ENCODE peak calls at places on chromosomes 13 and 19, in five cellular contexts. M is left ventricle myocardium inferior, F is right cardiac atrium, J is thoracic aorta, Y is fibroblast of lung. W is an unnamed sample. For H3K4me1, the result is how much of the 10 kb centered on the place peaks cover.

GRCh38 chr13:110648155-110648819 is 32.9 kb downstream of the NAXD start:
- DNase-seq in M (no peak), F (no peak), J (no peak), Y (no peak), W (no peak)

GRCh38 chr13:20351279-20352022 is 119.3 kb upstream of the GJB6 start:
- DNase-seq in M (no peak), F (no peak), J (no peak), Y (peak), W (no peak)

GRCh38 chr13:51856027-51856736 is 5.6 kb upstream of the CCDC70 start:
- DNase-seq in M (no peak), F (no peak), J (no peak), Y (no peak), W (no peak)

GRCh38 chr19:29535432-29535831 is 9.6 kb downstream of the VSTM2B start:
- DNase-seq in M (no peak), F (no peak), J (no peak), Y (no peak), W (no peak)

GRCh38 chr13:42305503-42305902 is 33.6 kb downstream of the AKAP11 start:
- DNase-seq in M (no peak), F (no peak), J (no peak), Y (no peak), W (no peak)

GRCh38 chr13:82739881-82740280 is 1142.4 kb downstream of the SLITRK1 start:
- DNase-seq in M (no peak), F (no peak), J (no peak), Y (no peak), W (no peak)

GRCh38 chr13:54361460-54361859 is 1332.8 kb downstream of the OLFM4 start:
- DNase-seq in M (no peak), F (no peak), J (no peak), Y (no peak), W (no peak)

GRCh38 chr13:51643114-51643881 is 59.0 kb downstream of the WDFY2 start:
- DNase-seq in M (no peak), F (no peak), J (no peak), Y (peak), W (peak)

GRCh38 chr19:4506449-4507149 is 11.7 kb downstream of the PLIN4 start:
- DNase-seq in M (no peak), F (no peak), J (no peak), Y (peak), W (no peak)

GRCh38 chr13:32881074-32881791 is 135.0 kb upstream of the KL start:
- DNase-seq in M (no peak), F (no peak), J (no peak), Y (peak), W (peak)

GRCh38 chr13:111219306-111219705 is 101.1 kb upstream of the TEX29 start:
- DNase-seq in M (peak), F (peak), J (no peak), Y (peak), W (no peak)

GRCh38 chr19:1648156-1648925 is 4.1 kb downstream of the TCF3 start:
- DNase-seq in M (no peak), F (no peak), J (no peak), Y (no peak), W (no peak)

GRCh38 chr19:29687897-29688728 is 22.9 kb downstream of the PLEKHF1 start:
- DNase-seq in M (no peak), F (peak), J (no peak), Y (peak), W (no peak)

GRCh38 chr13:34345601-34345939 is 527.6 kb downstream of the RFC3 start:
- DNase-seq in M (no peak), F (no peak), J (no peak), Y (no peak), W (no peak)

GRCh38 chr13:26325876-26326275 is 71.9 kb downstream of the CDK8 start:
- DNase-seq in M (no peak), F (no peak), J (no peak), Y (peak), W (no peak)

GRCh38 chr19:12733369-12733896 is 1.1 kb downstream of the TRIR start:
- DNase-seq in M (no peak), F (no peak), J (no peak), Y (peak), W (peak)

GRCh38 chr13:112065867-112066623 is 904 bp upstream of the SOX1 start:
- DNase-seq in M (no peak), F (no peak), J (no peak), Y (no peak), W (peak)

GRCh38 chr13:113065406-113066141 is 40.0 kb upstream of the F7 start:
- DNase-seq in M (no peak), F (no peak), J (no peak), Y (peak), W (no peak)

GRCh38 chr13:42946927-42947326 is 45.1 kb downstream of the EPSTI1 start:
- DNase-seq in M (no peak), F (no peak), J (no peak), Y (peak), W (no peak)

GRCh38 chr19:35828694-35829301 is 16.2 kb upstream of the PRODH2 start:
- DNase-seq in M (peak), F (peak), J (no peak), Y (peak), W (peak)

GRCh38 chr13:28613562-28613961 is 45.4 kb upstream of the POMP start:
- DNase-seq in M (no peak), F (no peak), J (no peak), Y (no peak), W (no peak)

GRCh38 chr19:17339088-17339741 is 1.9 kb downstream of the GTPBP3 start:
- DNase-seq in M (no peak), F (peak), J (no peak), Y (no peak), W (peak)

GRCh38 chr13:83831796-83832195 is 50.5 kb downstream of the SLITRK1 start:
- DNase-seq in M (no peak), F (no peak), J (no peak), Y (no peak), W (no peak)

GRCh38 chr13:65631078-65631477 is 1599.1 kb downstream of the PCDH9 start:
- DNase-seq in M (no peak), F (no peak), J (no peak), Y (no peak), W (no peak)

GRCh38 chr13:73657821-73658540 is 476.2 kb downstream of the KLF12 start:
- DNase-seq in M (peak), F (peak), J (peak), Y (peak), W (peak)

GRCh38 chr13:99663185-99663825 is 162.0 kb downstream of the TM9SF2 start:
- DNase-seq in M (no peak), F (no peak), J (no peak), Y (no peak), W (no peak)

GRCh38 chr19:10553087-10553667 is 9.5 kb downstream of the ATG4D start:
- DNase-seq in M (no peak), F (no peak), J (no peak), Y (no peak), W (no peak)

GRCh38 chr13:46866150-46866549 is 30.7 kb downstream of the HTR2A start:
- DNase-seq in M (no peak), F (peak), J (no peak), Y (peak), W (peak)

GRCh38 chr19:13796301-13797057 is 1.2 kb downstream of the ZSWIM4 start:
- DNase-seq in M (peak), F (peak), J (peak), Y (peak), W (no peak)

GRCh38 chr13:32309812-32310706 is 5.1 kb downstream of the ZAR1L start:
- DNase-seq in M (no peak), F (no peak), J (no peak), Y (peak), W (peak)

GRCh38 chr13:67224148-67224846 is 5.8 kb downstream of the PCDH9 start:
- DNase-seq in M (peak), F (peak), J (peak), Y (peak), W (peak)

DNA sequence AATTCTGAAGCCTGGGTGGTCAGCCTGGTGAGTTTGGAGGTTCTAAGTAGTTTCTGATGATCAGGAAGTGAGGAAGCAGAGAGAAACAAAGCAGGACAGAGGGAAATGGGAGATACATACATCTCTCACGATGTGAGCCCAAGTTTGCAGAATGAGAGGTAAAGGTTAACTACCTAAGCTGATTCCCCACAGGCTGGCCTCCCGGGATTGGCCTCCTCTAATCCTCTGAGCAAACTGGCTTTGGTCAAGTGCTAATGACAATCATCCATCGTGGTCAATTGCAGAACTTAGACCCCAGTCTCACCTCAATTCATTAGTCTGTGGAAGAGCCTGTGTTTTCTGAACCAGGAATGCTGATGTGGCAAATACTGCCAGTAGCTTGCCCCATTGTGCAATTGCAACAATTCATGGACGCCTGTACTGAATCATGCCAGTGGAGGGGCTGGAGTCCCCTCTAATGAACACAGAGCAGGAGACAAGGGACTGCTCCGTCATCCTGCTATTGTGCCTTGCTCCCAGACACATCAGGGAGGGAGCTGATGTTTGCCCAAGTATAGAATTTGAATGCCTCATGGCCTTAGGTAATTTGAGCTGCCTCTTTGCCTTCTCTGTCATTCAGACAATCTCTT is 1256.6 kb downstream of the EFNB2 start:
- DNase-seq in M (no peak), F (no peak), J (no peak), Y (no peak), W (no peak)
- H3K4me1 ChIP-seq in M (under half), F (under half), J (under half), Y (under half), W (under half)

DNA sequence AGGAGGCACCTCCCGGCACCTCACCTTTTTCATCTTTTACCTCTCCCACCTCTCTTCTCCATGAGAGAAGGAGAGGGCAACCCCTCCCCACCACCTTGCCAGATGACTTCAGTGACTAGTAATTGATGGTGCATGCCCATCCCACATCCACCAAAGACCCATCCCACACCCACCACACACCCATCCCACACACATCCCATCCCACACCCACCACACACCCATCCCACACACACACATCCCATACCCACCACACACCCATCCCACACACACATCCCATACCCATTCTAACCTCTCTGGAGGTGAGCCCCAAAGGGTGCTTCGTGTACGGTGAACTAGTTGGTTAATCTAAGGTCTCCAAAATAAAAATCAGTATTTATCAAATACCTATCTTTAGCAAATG is 44.7 kb downstream of the STK24 start:
- DNase-seq in M (no peak), F (no peak), J (no peak), Y (no peak), W (no peak)
- H3K4me1 ChIP-seq in M (half or more), F (under half), J (under half), Y (under half), W (under half)

DNA sequence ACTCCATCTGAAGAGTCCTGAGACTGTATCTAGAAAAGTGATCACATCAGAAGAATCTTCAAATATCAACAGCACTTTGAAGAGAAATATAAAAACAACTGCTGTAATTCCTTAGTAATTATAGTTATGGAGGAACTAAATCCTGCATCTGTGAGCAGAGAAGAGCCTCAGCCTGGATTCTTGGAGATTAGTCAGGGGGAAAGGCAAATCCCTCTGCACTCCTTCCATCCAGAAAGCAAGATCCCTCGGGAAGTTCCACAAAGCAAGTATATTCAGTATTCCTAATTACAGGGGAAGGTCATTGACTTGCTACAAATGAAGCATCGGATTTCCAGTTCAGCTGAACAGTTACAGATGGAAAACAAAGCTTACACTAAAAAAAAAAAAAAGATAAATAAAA is 256.6 kb upstream of the IPO5 start:
- DNase-seq in M (no peak), F (no peak), J (no peak), Y (no peak), W (no peak)
- H3K4me1 ChIP-seq in M (under half), F (under half), J (under half), Y (under half), W (under half)

DNA sequence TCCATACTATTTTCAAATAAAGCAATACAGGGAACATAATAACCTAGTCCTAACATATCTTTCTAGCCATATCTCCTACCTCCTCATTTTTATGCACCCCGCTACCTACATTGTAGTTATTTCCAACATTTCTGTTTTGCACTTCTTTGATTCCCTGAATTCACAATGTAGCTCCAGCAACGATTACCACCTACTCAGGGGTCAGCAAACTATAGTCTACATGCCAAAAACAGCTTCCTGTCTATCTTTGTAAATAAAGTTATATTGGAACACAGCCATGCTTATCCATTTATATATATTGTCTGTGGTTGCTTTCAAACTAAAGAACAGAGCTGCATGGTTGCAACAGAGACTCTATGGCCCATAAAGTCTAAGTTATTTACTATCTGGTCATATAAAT is 16.7 kb downstream of the MYCBP2 start:
- DNase-seq in M (no peak), F (no peak), J (no peak), Y (no peak), W (peak)
- H3K4me1 ChIP-seq in M (half or more), F (under half), J (half or more), Y (under half), W (under half)

DNA sequence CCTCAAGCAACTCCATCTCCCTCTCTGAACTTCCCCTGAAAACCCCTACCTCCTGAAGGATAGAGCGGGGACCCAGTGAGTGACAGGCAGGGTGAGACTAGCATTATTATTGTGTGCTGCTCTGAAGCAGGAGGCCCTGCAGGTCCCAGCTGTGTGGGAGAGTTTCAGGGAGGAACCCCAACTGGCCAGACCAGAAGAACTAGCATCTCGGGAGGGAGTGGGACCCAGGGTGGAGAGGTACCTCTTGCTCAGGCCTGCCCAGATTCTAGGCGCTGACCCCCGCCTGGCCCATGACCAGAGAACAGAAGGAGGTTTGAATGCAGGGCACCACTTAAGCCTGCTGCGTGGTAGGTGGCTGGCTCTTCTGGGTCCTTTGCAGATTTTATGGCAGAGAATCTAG is 5.7 kb upstream of the LYPD3 start:
- DNase-seq in M (no peak), F (no peak), J (no peak), Y (no peak), W (no peak)
- H3K4me1 ChIP-seq in M (under half), F (under half), J (under half), Y (under half), W (under half)

GRCh38 chr19:377801-378581 is 31.0 kb downstream of the C2CD4C start:
- DNase-seq in M (no peak), F (no peak), J (no peak), Y (no peak), W (no peak)
- H3K4me1 ChIP-seq in M (under half), F (under half), J (under half), Y (under half), W (under half)

GRCh38 chr19:49120868-49121267 is 1.5 kb downstream of the PPFIA3 start:
- DNase-seq in M (no peak), F (no peak), J (no peak), Y (no peak), W (no peak)

GRCh38 chr19:49118565-49119410 is at the start of gene C19orf73:
- DNase-seq in M (peak), F (peak), J (peak), Y (peak), W (peak)

GRCh38 chr19:49117677-49118564 is 1.0 kb downstream of the C19orf73 start:
- DNase-seq in M (peak), F (peak), J (no peak), Y (no peak), W (no peak)

GRCh38 chr19:49119411-49120324 is at the start of gene PPFIA3:
- DNase-seq in M (peak), F (peak), J (no peak), Y (peak), W (peak)

DNA sequence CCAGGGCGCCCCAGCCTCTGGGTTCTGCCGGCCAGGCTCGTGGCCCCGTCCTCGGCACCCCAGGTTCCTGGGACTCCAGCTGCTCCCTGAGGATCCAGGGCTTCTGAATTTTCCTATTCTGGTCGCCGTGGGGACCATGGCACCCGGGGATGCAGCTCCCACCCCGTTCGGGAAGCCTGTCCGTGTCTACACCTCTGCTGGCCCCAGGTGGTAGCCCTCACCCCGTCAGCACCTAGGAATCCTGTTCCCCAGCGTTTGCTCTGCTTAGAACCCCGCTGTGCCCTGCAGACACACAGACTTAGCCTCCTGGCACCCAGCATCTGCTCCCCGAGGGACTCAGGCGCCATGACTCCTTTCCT is 960 bp downstream of the PPFIA3 start:
- DNase-seq in M (no peak), F (no peak), J (no peak), Y (no peak), W (no peak)
- H3K4me1 ChIP-seq in M (under half), F (under half), J (under half), Y (under half), W (under half)

DNA sequence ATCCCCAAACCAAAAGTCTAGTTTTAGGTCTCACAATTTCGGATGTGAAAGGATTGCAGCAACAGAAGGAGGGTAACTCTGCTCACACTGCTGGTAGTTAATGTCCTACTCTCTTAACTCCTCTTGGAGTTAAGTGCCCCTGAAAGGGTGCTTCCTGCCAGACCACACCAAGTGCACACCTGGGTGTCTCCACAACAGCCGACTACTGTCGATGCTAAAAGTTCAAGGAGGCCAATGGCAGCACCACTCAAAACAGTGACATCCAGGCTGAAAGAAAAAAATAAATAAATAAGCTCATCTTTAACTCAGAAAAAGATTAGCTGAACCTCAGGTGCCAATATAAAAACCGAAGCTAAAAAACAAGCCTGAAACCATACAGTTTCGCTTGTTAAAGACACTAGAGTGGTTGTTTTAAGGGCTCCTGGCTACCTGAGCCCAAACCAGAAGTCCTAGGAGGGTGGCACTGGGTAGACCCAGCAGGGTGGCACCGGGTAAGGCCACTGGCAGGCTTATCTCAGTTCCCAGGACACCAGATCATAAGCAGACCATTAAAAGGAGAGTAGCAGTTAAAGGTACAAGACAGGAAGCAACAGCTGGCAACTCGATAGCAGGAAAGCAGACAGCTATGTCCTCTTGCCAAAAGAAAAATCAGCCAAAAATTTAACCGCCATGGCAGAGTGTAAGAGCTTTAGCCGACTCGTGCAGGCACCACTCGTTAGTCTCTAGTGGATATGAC is 39.3 kb downstream of the BRD4 start:
- DNase-seq in M (no peak), F (no peak), J (no peak), Y (no peak), W (no peak)
- H3K4me1 ChIP-seq in M (half or more), F (half or more), J (half or more), Y (half or more), W (half or more)

GRCh38 chr19:39142655-39143054 is 17.1 kb downstream of the PAK4 start:
- DNase-seq in M (no peak), F (no peak), J (no peak), Y (no peak), W (no peak)
- H3K4me1 ChIP-seq in M (half or more), F (under half), J (under half), Y (under half), W (under half)

W was measured in A673.